ENCODE peak calls at places on chromosomes 1 and 21, in nine cellular contexts. One of them, this sample, is unnamed.

GRCh38 chr1:97721221-97721620 is 199.6 kb downstream of the DPYD start:
- DNase-seq in progenitor cell of endocrine pancreas: no peak
- DNase-seq in body of pancreas: no peak
- DNase-seq in activated T-cell treated with anti-CD3 and anti-CD28 coated beads for 24 hours: no peak
- DNase-seq in hypothalamus: no peak
- DNase-seq in Panc1: no peak
- DNase-seq in Right ventricle myocardium superior: no peak
- DNase-seq in nephron progenitor cell: no peak
- DNase-seq in stimulated activated naive B cell treated with anti-CD40 and anti-IgM and Interleukin-4, amounts not matched to agents 10 μg/mL and 1 μg/mL and 100 μg/mL, for 72 hours: no peak
- DNase-seq in this sample: no peak

GRCh38 chr1:55144886-55145285 is 70.3 kb downstream of the USP24 start:
- DNase-seq in body of pancreas: no peak
- DNase-seq in stimulated activated naive B cell treated with anti-CD40 and anti-IgM and Interleukin-4, amounts not matched to agents 10 μg/mL and 1 μg/mL and 100 μg/mL, for 72 hours: no peak
- DNase-seq in Panc1: no peak
- DNase-seq in nephron progenitor cell: no peak
- DNase-seq in Right ventricle myocardium superior: no peak
- DNase-seq in activated T-cell treated with anti-CD3 and anti-CD28 coated beads for 24 hours: no peak
- DNase-seq in hypothalamus: no peak
- DNase-seq in progenitor cell of endocrine pancreas: no peak
- DNase-seq in this sample: no peak

GRCh38 chr1:30807318-30808066 is 49.9 kb upstream of the LAPTM5 start:
- DNase-seq in body of pancreas: peak; percentile 44
- DNase-seq in stimulated activated naive B cell treated with anti-CD40 and anti-IgM and Interleukin-4, amounts not matched to agents 10 μg/mL and 1 μg/mL and 100 μg/mL, for 72 hours: peak; percentile 76
- DNase-seq in hypothalamus: no peak
- DNase-seq in progenitor cell of endocrine pancreas: no peak
- DNase-seq in Panc1: no peak
- DNase-seq in Right ventricle myocardium superior: peak; percentile 71
- DNase-seq in activated T-cell treated with anti-CD3 and anti-CD28 coated beads for 24 hours: no peak
- DNase-seq in nephron progenitor cell: no peak
- DNase-seq in this sample: peak; percentile 23

GRCh38 chr21:17622018-17622417 is 9.3 kb upstream of the BTG3 start:
- DNase-seq in progenitor cell of endocrine pancreas: no peak
- DNase-seq in activated T-cell treated with anti-CD3 and anti-CD28 coated beads for 24 hours: no peak
- DNase-seq in stimulated activated naive B cell treated with anti-CD40 and anti-IgM and Interleukin-4, amounts not matched to agents 10 μg/mL and 1 μg/mL and 100 μg/mL, for 72 hours: no peak
- DNase-seq in body of pancreas: no peak
- DNase-seq in nephron progenitor cell: no peak
- DNase-seq in hypothalamus: no peak
- DNase-seq in Panc1: no peak
- DNase-seq in Right ventricle myocardium superior: no peak
- DNase-seq in this sample: no peak

GRCh38 chr1:221742555-221743415 is 896 bp upstream of the DUSP10 start:
- DNase-seq in Right ventricle myocardium superior: peak; percentile 96
- DNase-seq in Panc1: no peak
- DNase-seq in hypothalamus: peak; percentile 73
- DNase-seq in stimulated activated naive B cell treated with anti-CD40 and anti-IgM and Interleukin-4, amounts not matched to agents 10 μg/mL and 1 μg/mL and 100 μg/mL, for 72 hours: peak; percentile 88
- DNase-seq in nephron progenitor cell: peak; percentile 73
- DNase-seq in progenitor cell of endocrine pancreas: peak; percentile 68
- DNase-seq in body of pancreas: peak; percentile 92
- DNase-seq in activated T-cell treated with anti-CD3 and anti-CD28 coated beads for 24 hours: peak; percentile 69
- DNase-seq in this sample: peak; percentile 92

GRCh38 chr1:235327559-235328270 is at the start of gene ARID4B:
- DNase-seq in Panc1: no peak
- DNase-seq in Right ventricle myocardium superior: peak; percentile 88
- DNase-seq in body of pancreas: no peak
- DNase-seq in activated T-cell treated with anti-CD3 and anti-CD28 coated beads for 24 hours: peak; percentile 27
- DNase-seq in stimulated activated naive B cell treated with anti-CD40 and anti-IgM and Interleukin-4, amounts not matched to agents 10 μg/mL and 1 μg/mL and 100 μg/mL, for 72 hours: no peak
- DNase-seq in nephron progenitor cell: peak; percentile 79
- DNase-seq in progenitor cell of endocrine pancreas: peak; percentile 63
- DNase-seq in hypothalamus: no peak
- DNase-seq in this sample: peak; percentile 86

GRCh38 chr1:46643368-46643775 is 24.8 kb downstream of the ATPAF1 start:
- DNase-seq in body of pancreas: no peak
- DNase-seq in hypothalamus: no peak
- DNase-seq in Panc1: peak; percentile 65
- DNase-seq in Right ventricle myocardium superior: no peak
- DNase-seq in stimulated activated naive B cell treated with anti-CD40 and anti-IgM and Interleukin-4, amounts not matched to agents 10 μg/mL and 1 μg/mL and 100 μg/mL, for 72 hours: no peak
- DNase-seq in progenitor cell of endocrine pancreas: no peak
- DNase-seq in nephron progenitor cell: no peak
- DNase-seq in activated T-cell treated with anti-CD3 and anti-CD28 coated beads for 24 hours: no peak
- DNase-seq in this sample: no peak

GRCh38 chr1:185319152-185319501 is 2.1 kb upstream of the IVNS1ABP start:
- DNase-seq in hypothalamus: no peak
- DNase-seq in nephron progenitor cell: no peak
- DNase-seq in body of pancreas: no peak
- DNase-seq in Panc1: no peak
- DNase-seq in progenitor cell of endocrine pancreas: no peak
- DNase-seq in Right ventricle myocardium superior: no peak
- DNase-seq in activated T-cell treated with anti-CD3 and anti-CD28 coated beads for 24 hours: no peak
- DNase-seq in stimulated activated naive B cell treated with anti-CD40 and anti-IgM and Interleukin-4, amounts not matched to agents 10 μg/mL and 1 μg/mL and 100 μg/mL, for 72 hours: no peak
- DNase-seq in this sample: no peak

GRCh38 chr1:165253818-165254254 is 102.7 kb downstream of the LMX1A start:
- DNase-seq in stimulated activated naive B cell treated with anti-CD40 and anti-IgM and Interleukin-4, amounts not matched to agents 10 μg/mL and 1 μg/mL and 100 μg/mL, for 72 hours: no peak
- DNase-seq in body of pancreas: no peak
- DNase-seq in Panc1: no peak
- DNase-seq in nephron progenitor cell: no peak
- DNase-seq in Right ventricle myocardium superior: no peak
- DNase-seq in activated T-cell treated with anti-CD3 and anti-CD28 coated beads for 24 hours: no peak
- DNase-seq in hypothalamus: no peak
- DNase-seq in progenitor cell of endocrine pancreas: no peak
- DNase-seq in this sample: no peak

GRCh38 chr21:29365636-29366305 is 67.0 kb downstream of the BACH1 start:
- DNase-seq in activated T-cell treated with anti-CD3 and anti-CD28 coated beads for 24 hours: no peak
- DNase-seq in hypothalamus: no peak
- DNase-seq in Right ventricle myocardium superior: no peak
- DNase-seq in body of pancreas: no peak
- DNase-seq in progenitor cell of endocrine pancreas: no peak
- DNase-seq in nephron progenitor cell: no peak
- DNase-seq in Panc1: no peak
- DNase-seq in stimulated activated naive B cell treated with anti-CD40 and anti-IgM and Interleukin-4, amounts not matched to agents 10 μg/mL and 1 μg/mL and 100 μg/mL, for 72 hours: no peak
- DNase-seq in this sample: no peak

GRCh38 chr1:209601809-209602657 is 18.5 kb downstream of the CAMK1G start:
- DNase-seq in progenitor cell of endocrine pancreas: no peak
- DNase-seq in Right ventricle myocardium superior: no peak
- DNase-seq in nephron progenitor cell: no peak
- DNase-seq in body of pancreas: peak; percentile 46
- DNase-seq in activated T-cell treated with anti-CD3 and anti-CD28 coated beads for 24 hours: no peak
- DNase-seq in stimulated activated naive B cell treated with anti-CD40 and anti-IgM and Interleukin-4, amounts not matched to agents 10 μg/mL and 1 μg/mL and 100 μg/mL, for 72 hours: no peak
- DNase-seq in hypothalamus: no peak
- DNase-seq in Panc1: peak; percentile 35
- DNase-seq in this sample: no peak

GRCh38 chr1:220391426-220391825 is 119.2 kb upstream of the RAB3GAP2 start:
- DNase-seq in Panc1: no peak
- DNase-seq in activated T-cell treated with anti-CD3 and anti-CD28 coated beads for 24 hours: no peak
- DNase-seq in body of pancreas: no peak
- DNase-seq in stimulated activated naive B cell treated with anti-CD40 and anti-IgM and Interleukin-4, amounts not matched to agents 10 μg/mL and 1 μg/mL and 100 μg/mL, for 72 hours: no peak
- DNase-seq in nephron progenitor cell: no peak
- DNase-seq in hypothalamus: no peak
- DNase-seq in progenitor cell of endocrine pancreas: no peak
- DNase-seq in Right ventricle myocardium superior: no peak
- DNase-seq in this sample: no peak

GRCh38 chr1:166840309-166841302 is 1.3 kb downstream of the POGK start:
- DNase-seq in Panc1: no peak
- DNase-seq in hypothalamus: no peak
- DNase-seq in progenitor cell of endocrine pancreas: no peak
- DNase-seq in body of pancreas: peak; percentile 58
- DNase-seq in nephron progenitor cell: no peak
- DNase-seq in activated T-cell treated with anti-CD3 and anti-CD28 coated beads for 24 hours: no peak
- DNase-seq in stimulated activated naive B cell treated with anti-CD40 and anti-IgM and Interleukin-4, amounts not matched to agents 10 μg/mL and 1 μg/mL and 100 μg/mL, for 72 hours: no peak
- DNase-seq in Right ventricle myocardium superior: no peak
- DNase-seq in this sample: no peak

GRCh38 chr1:100219879-100220278 is 29.8 kb downstream of the DBT start:
- DNase-seq in Right ventricle myocardium superior: no peak
- DNase-seq in body of pancreas: no peak
- DNase-seq in stimulated activated naive B cell treated with anti-CD40 and anti-IgM and Interleukin-4, amounts not matched to agents 10 μg/mL and 1 μg/mL and 100 μg/mL, for 72 hours: no peak
- DNase-seq in hypothalamus: no peak
- DNase-seq in nephron progenitor cell: no peak
- DNase-seq in Panc1: no peak
- DNase-seq in progenitor cell of endocrine pancreas: no peak
- DNase-seq in activated T-cell treated with anti-CD3 and anti-CD28 coated beads for 24 hours: no peak
- DNase-seq in this sample: no peak

GRCh38 chr1:172680244-172680643 is 21.3 kb downstream of the FASLG start:
- DNase-seq in Right ventricle myocardium superior: no peak
- DNase-seq in stimulated activated naive B cell treated with anti-CD40 and anti-IgM and Interleukin-4, amounts not matched to agents 10 μg/mL and 1 μg/mL and 100 μg/mL, for 72 hours: no peak
- DNase-seq in body of pancreas: no peak
- DNase-seq in activated T-cell treated with anti-CD3 and anti-CD28 coated beads for 24 hours: no peak
- DNase-seq in Panc1: no peak
- DNase-seq in progenitor cell of endocrine pancreas: no peak
- DNase-seq in nephron progenitor cell: no peak
- DNase-seq in hypothalamus: no peak
- DNase-seq in this sample: no peak

GRCh38 chr1:190429932-190430331 is 47.7 kb downstream of the BRINP3 start:
- DNase-seq in nephron progenitor cell: no peak
- DNase-seq in stimulated activated naive B cell treated with anti-CD40 and anti-IgM and Interleukin-4, amounts not matched to agents 10 μg/mL and 1 μg/mL and 100 μg/mL, for 72 hours: no peak
- DNase-seq in progenitor cell of endocrine pancreas: no peak
- DNase-seq in hypothalamus: no peak
- DNase-seq in activated T-cell treated with anti-CD3 and anti-CD28 coated beads for 24 hours: no peak
- DNase-seq in Panc1: no peak
- DNase-seq in body of pancreas: no peak
- DNase-seq in Right ventricle myocardium superior: no peak
- DNase-seq in this sample: no peak

GRCh38 chr1:84090447-84091244 is 53.4 kb upstream of the PRKACB start:
- DNase-seq in stimulated activated naive B cell treated with anti-CD40 and anti-IgM and Interleukin-4, amounts not matched to agents 10 μg/mL and 1 μg/mL and 100 μg/mL, for 72 hours: no peak
- DNase-seq in activated T-cell treated with anti-CD3 and anti-CD28 coated beads for 24 hours: no peak
- DNase-seq in Right ventricle myocardium superior: no peak
- DNase-seq in nephron progenitor cell: no peak
- DNase-seq in hypothalamus: no peak
- DNase-seq in Panc1: peak; percentile 92
- DNase-seq in progenitor cell of endocrine pancreas: no peak
- DNase-seq in body of pancreas: no peak
- DNase-seq in this sample: peak; percentile 24

GRCh38 chr1:18941221-18942141 is 15.0 kb downstream of the IFFO2 start:
- DNase-seq in Panc1: no peak
- DNase-seq in activated T-cell treated with anti-CD3 and anti-CD28 coated beads for 24 hours: no peak
- DNase-seq in progenitor cell of endocrine pancreas: no peak
- DNase-seq in nephron progenitor cell: no peak
- DNase-seq in stimulated activated naive B cell treated with anti-CD40 and anti-IgM and Interleukin-4, amounts not matched to agents 10 μg/mL and 1 μg/mL and 100 μg/mL, for 72 hours: no peak
- DNase-seq in body of pancreas: peak; percentile 59
- DNase-seq in hypothalamus: peak; percentile 86
- DNase-seq in Right ventricle myocardium superior: peak; percentile 52
- DNase-seq in this sample: no peak

GRCh38 chr1:38611661-38612211 is 247.8 kb downstream of the RRAGC start:
- DNase-seq in activated T-cell treated with anti-CD3 and anti-CD28 coated beads for 24 hours: no peak
- DNase-seq in stimulated activated naive B cell treated with anti-CD40 and anti-IgM and Interleukin-4, amounts not matched to agents 10 μg/mL and 1 μg/mL and 100 μg/mL, for 72 hours: no peak
- DNase-seq in nephron progenitor cell: no peak
- DNase-seq in hypothalamus: no peak
- DNase-seq in progenitor cell of endocrine pancreas: no peak
- DNase-seq in body of pancreas: no peak
- DNase-seq in Panc1: no peak
- DNase-seq in Right ventricle myocardium superior: no peak
- DNase-seq in this sample: no peak

GRCh38 chr1:170959385-170959784 is 24.1 kb downstream of the MROH9 start:
- DNase-seq in body of pancreas: no peak
- DNase-seq in activated T-cell treated with anti-CD3 and anti-CD28 coated beads for 24 hours: no peak
- DNase-seq in stimulated activated naive B cell treated with anti-CD40 and anti-IgM and Interleukin-4, amounts not matched to agents 10 μg/mL and 1 μg/mL and 100 μg/mL, for 72 hours: no peak
- DNase-seq in Panc1: no peak
- DNase-seq in hypothalamus: no peak
- DNase-seq in Right ventricle myocardium superior: no peak
- DNase-seq in nephron progenitor cell: no peak
- DNase-seq in progenitor cell of endocrine pancreas: no peak
- DNase-seq in this sample: no peak

GRCh38 chr21:25342811-25343210 is 264.5 kb downstream of the MRPL39 start:
- DNase-seq in hypothalamus: no peak
- DNase-seq in activated T-cell treated with anti-CD3 and anti-CD28 coated beads for 24 hours: no peak
- DNase-seq in Panc1: no peak
- DNase-seq in Right ventricle myocardium superior: no peak
- DNase-seq in body of pancreas: no peak
- DNase-seq in nephron progenitor cell: no peak
- DNase-seq in stimulated activated naive B cell treated with anti-CD40 and anti-IgM and Interleukin-4, amounts not matched to agents 10 μg/mL and 1 μg/mL and 100 μg/mL, for 72 hours: no peak
- DNase-seq in progenitor cell of endocrine pancreas: no peak
- DNase-seq in this sample: no peak

GRCh38 chr21:32414579-32415358 is 2.3 kb downstream of the EVA1C start:
- DNase-seq in Panc1: no peak
- DNase-seq in hypothalamus: no peak
- DNase-seq in nephron progenitor cell: no peak
- DNase-seq in activated T-cell treated with anti-CD3 and anti-CD28 coated beads for 24 hours: no peak
- DNase-seq in progenitor cell of endocrine pancreas: no peak
- DNase-seq in body of pancreas: no peak
- DNase-seq in Right ventricle myocardium superior: no peak
- DNase-seq in stimulated activated naive B cell treated with anti-CD40 and anti-IgM and Interleukin-4, amounts not matched to agents 10 μg/mL and 1 μg/mL and 100 μg/mL, for 72 hours: no peak
- DNase-seq in this sample: no peak

GRCh38 chr1:230281531-230281930 is 144.6 kb downstream of the PGBD5 start:
- DNase-seq in Right ventricle myocardium superior: peak; percentile 19
- DNase-seq in Panc1: no peak
- DNase-seq in stimulated activated naive B cell treated with anti-CD40 and anti-IgM and Interleukin-4, amounts not matched to agents 10 μg/mL and 1 μg/mL and 100 μg/mL, for 72 hours: no peak
- DNase-seq in nephron progenitor cell: no peak
- DNase-seq in progenitor cell of endocrine pancreas: no peak
- DNase-seq in activated T-cell treated with anti-CD3 and anti-CD28 coated beads for 24 hours: no peak
- DNase-seq in hypothalamus: no peak
- DNase-seq in body of pancreas: no peak
- DNase-seq in this sample: no peak

GRCh38 chr1:53449026-53449425 is 10.2 kb upstream of the DMRTB1 start:
- DNase-seq in nephron progenitor cell: no peak
- DNase-seq in activated T-cell treated with anti-CD3 and anti-CD28 coated beads for 24 hours: no peak
- DNase-seq in Right ventricle myocardium superior: no peak
- DNase-seq in progenitor cell of endocrine pancreas: no peak
- DNase-seq in Panc1: no peak
- DNase-seq in body of pancreas: no peak
- DNase-seq in stimulated activated naive B cell treated with anti-CD40 and anti-IgM and Interleukin-4, amounts not matched to agents 10 μg/mL and 1 μg/mL and 100 μg/mL, for 72 hours: no peak
- DNase-seq in hypothalamus: no peak
- DNase-seq in this sample: no peak

GRCh38 chr1:183276386-183276785 is 90.3 kb downstream of the LAMC2 start:
- DNase-seq in hypothalamus: no peak
- DNase-seq in body of pancreas: no peak
- DNase-seq in stimulated activated naive B cell treated with anti-CD40 and anti-IgM and Interleukin-4, amounts not matched to agents 10 μg/mL and 1 μg/mL and 100 μg/mL, for 72 hours: no peak
- DNase-seq in Right ventricle myocardium superior: no peak
- DNase-seq in activated T-cell treated with anti-CD3 and anti-CD28 coated beads for 24 hours: no peak
- DNase-seq in nephron progenitor cell: peak; percentile 67
- DNase-seq in progenitor cell of endocrine pancreas: no peak
- DNase-seq in Panc1: no peak
- DNase-seq in this sample: no peak

GRCh38 chr1:115134850-115135484 is 45.7 kb upstream of the TSPAN2 start:
- DNase-seq in body of pancreas: no peak
- DNase-seq in stimulated activated naive B cell treated with anti-CD40 and anti-IgM and Interleukin-4, amounts not matched to agents 10 μg/mL and 1 μg/mL and 100 μg/mL, for 72 hours: no peak
- DNase-seq in Panc1: no peak
- DNase-seq in nephron progenitor cell: no peak
- DNase-seq in hypothalamus: no peak
- DNase-seq in progenitor cell of endocrine pancreas: no peak
- DNase-seq in activated T-cell treated with anti-CD3 and anti-CD28 coated beads for 24 hours: no peak
- DNase-seq in Right ventricle myocardium superior: no peak
- DNase-seq in this sample: no peak

GRCh38 chr1:228181635-228182034 is 16.0 kb downstream of the IBA57 start:
- DNase-seq in body of pancreas: no peak
- DNase-seq in Right ventricle myocardium superior: no peak
- DNase-seq in stimulated activated naive B cell treated with anti-CD40 and anti-IgM and Interleukin-4, amounts not matched to agents 10 μg/mL and 1 μg/mL and 100 μg/mL, for 72 hours: no peak
- DNase-seq in activated T-cell treated with anti-CD3 and anti-CD28 coated beads for 24 hours: no peak
- DNase-seq in progenitor cell of endocrine pancreas: no peak
- DNase-seq in hypothalamus: no peak
- DNase-seq in Panc1: no peak
- DNase-seq in nephron progenitor cell: no peak
- DNase-seq in this sample: no peak

GRCh38 chr1:213192026-213192425 is 141.0 kb downstream of the RPS6KC1 start:
- DNase-seq in progenitor cell of endocrine pancreas: no peak
- DNase-seq in hypothalamus: no peak
- DNase-seq in activated T-cell treated with anti-CD3 and anti-CD28 coated beads for 24 hours: no peak
- DNase-seq in stimulated activated naive B cell treated with anti-CD40 and anti-IgM and Interleukin-4, amounts not matched to agents 10 μg/mL and 1 μg/mL and 100 μg/mL, for 72 hours: no peak
- DNase-seq in nephron progenitor cell: no peak
- DNase-seq in body of pancreas: no peak
- DNase-seq in Panc1: no peak
- DNase-seq in Right ventricle myocardium superior: no peak
- DNase-seq in this sample: no peak

GRCh38 chr1:28302247-28302646 is 26.6 kb upstream of the MED18 start:
- DNase-seq in Panc1: no peak
- DNase-seq in hypothalamus: no peak
- DNase-seq in nephron progenitor cell: no peak
- DNase-seq in Right ventricle myocardium superior: no peak
- DNase-seq in progenitor cell of endocrine pancreas: no peak
- DNase-seq in activated T-cell treated with anti-CD3 and anti-CD28 coated beads for 24 hours: no peak
- DNase-seq in body of pancreas: no peak
- DNase-seq in stimulated activated naive B cell treated with anti-CD40 and anti-IgM and Interleukin-4, amounts not matched to agents 10 μg/mL and 1 μg/mL and 100 μg/mL, for 72 hours: no peak
- DNase-seq in this sample: no peak

GRCh38 chr1:47875831-47876586 is 121.2 kb downstream of the TRABD2B start:
- DNase-seq in Right ventricle myocardium superior: no peak
- DNase-seq in progenitor cell of endocrine pancreas: no peak
- DNase-seq in body of pancreas: peak; percentile 35
- DNase-seq in hypothalamus: no peak
- DNase-seq in stimulated activated naive B cell treated with anti-CD40 and anti-IgM and Interleukin-4, amounts not matched to agents 10 μg/mL and 1 μg/mL and 100 μg/mL, for 72 hours: no peak
- DNase-seq in Panc1: no peak
- DNase-seq in activated T-cell treated with anti-CD3 and anti-CD28 coated beads for 24 hours: no peak
- DNase-seq in nephron progenitor cell: peak; percentile 31
- DNase-seq in this sample: no peak

GRCh38 chr1:6859415-6860343 is 74.4 kb downstream of the CAMTA1 start:
- DNase-seq in hypothalamus: no peak
- DNase-seq in stimulated activated naive B cell treated with anti-CD40 and anti-IgM and Interleukin-4, amounts not matched to agents 10 μg/mL and 1 μg/mL and 100 μg/mL, for 72 hours: no peak
- DNase-seq in progenitor cell of endocrine pancreas: no peak
- DNase-seq in activated T-cell treated with anti-CD3 and anti-CD28 coated beads for 24 hours: no peak
- DNase-seq in Panc1: peak; percentile 46
- DNase-seq in nephron progenitor cell: no peak
- DNase-seq in Right ventricle myocardium superior: no peak
- DNase-seq in body of pancreas: no peak
- DNase-seq in this sample: no peak